ENCODE peak calls at places on chromosome 9, in nine cellular contexts. M is Daoy; R is BE2C; H is stimulated activated CD8-positive, alpha-beta memory T cell treated with anti-CD3 and anti-CD28 coated beads, Interleukin-7, amount 100 ng/mL, for 1 hour; P is KG1; S is hypothalamus; U is neural progenitor cell; N is tibial nerve; I is NCI-H2171 treated with DMSO at 0.1 percent for 48 hours. C is an unnamed sample.
A peak's percentile ranks its signal among the peaks of the same experiment; 100 is the strongest.

GRCh38 chr9:86434039-86434726 is 80.0 kb upstream of the TUT7 start:
- DNase-seq in S (peak; percentile 46), R (no peak), U (peak; percentile 64), M (peak; percentile 50), N (peak; percentile 65), H (no peak), I (peak; percentile 65), P (peak; percentile 7), C (no peak)

GRCh38 chr9:37187713-37188439 is 67.5 kb downstream of the ZCCHC7 start:
- DNase-seq in S (no peak), I (no peak), M (no peak), P (no peak), N (no peak), U (no peak), H (no peak), R (no peak), C (no peak)

GRCh38 chr9:93645149-93645889 is 68.9 kb downstream of the PHF2 start:
- DNase-seq in I (no peak), H (no peak), R (no peak), S (no peak), U (no peak), N (no peak), P (no peak), M (no peak), C (peak; percentile 8)

GRCh38 chr9:37339945-37340344 is 82.6 kb upstream of the GRHPR start:
- DNase-seq in R (peak; percentile 56), N (no peak), I (no peak), S (no peak), P (no peak), U (no peak), H (no peak), M (no peak), C (no peak)

GRCh38 chr9:37309136-37309535 is 113.4 kb upstream of the GRHPR start:
- DNase-seq in P (no peak), M (peak; percentile 18), I (no peak), H (no peak), R (no peak), U (peak; percentile 46), S (no peak), N (no peak), C (no peak)

GRCh38 chr9:96769989-96770388 is 7.9 kb downstream of the ZNF510 start:
- DNase-seq in U (no peak), H (no peak), I (no peak), M (no peak), N (no peak), R (no peak), S (no peak), P (no peak), C (no peak)

GRCh38 chr9:127943746-127944145 is 6.1 kb upstream of the DPM2 start:
- DNase-seq in U (peak; percentile 92), P (peak; percentile 38), N (peak; percentile 86), I (peak; percentile 73), H (peak; percentile 51), M (peak; percentile 90), R (peak; percentile 96), S (peak; percentile 89), C (peak; percentile 93)

GRCh38 chr9:102867488-102867887 is 127.6 kb upstream of the CYLC2 start:
- DNase-seq in M (no peak), P (no peak), R (no peak), U (no peak), N (no peak), I (no peak), S (no peak), H (no peak), C (no peak)

GRCh38 chr9:113349434-113350337 is at the start of gene BSPRY:
- DNase-seq in I (peak; percentile 40), H (no peak), N (no peak), S (no peak), M (peak; percentile 35), U (peak; percentile 66), R (no peak), P (no peak), C (peak; percentile 31)

GRCh38 chr9:105281926-105282325 is 37.5 kb downstream of the SLC44A1 start:
- DNase-seq in H (no peak), M (no peak), U (no peak), N (no peak), R (no peak), I (no peak), S (no peak), P (no peak), C (no peak)

GRCh38 chr9:108553111-108553635 is 302.6 kb downstream of the ACTL7B start:
- DNase-seq in H (no peak), R (no peak), U (no peak), P (no peak), N (no peak), I (no peak), M (no peak), S (no peak), C (no peak)

GRCh38 chr9:110161940-110162339 is 46.0 kb downstream of the C9orf152 start:
- DNase-seq in R (no peak), H (no peak), S (no peak), I (no peak), N (no peak), P (no peak), U (no peak), M (no peak), C (no peak)

GRCh38 chr9:137506274-137506673 is 43.9 kb downstream of the PNPLA7 start:
- DNase-seq in I (no peak), H (no peak), N (no peak), S (no peak), M (peak; percentile 68), R (no peak), U (no peak), P (no peak), C (no peak)

GRCh38 chr9:18255158-18255629 is 218.8 kb upstream of the ADAMTSL1 start:
- DNase-seq in U (peak; percentile 87), R (peak; percentile 72), N (peak; percentile 59), S (peak; percentile 83), I (peak; percentile 80), H (peak; percentile 72), M (peak; percentile 67), P (peak; percentile 37), C (peak; percentile 87)

GRCh38 chr9:105676351-105676923 is 14.2 kb downstream of the TAL2 start:
- DNase-seq in N (no peak), P (no peak), R (no peak), H (no peak), I (no peak), M (no peak), U (peak; percentile 92), S (no peak), C (no peak)

GRCh38 chr9:128721487-128722010 is 2.4 kb downstream of the ZDHHC12 start:
- DNase-seq in H (no peak), R (no peak), U (no peak), P (no peak), N (no peak), S (no peak), M (no peak), I (no peak), C (no peak)

GRCh38 chr9:129987047-129987446 is 55.9 kb downstream of the FNBP1 start:
- DNase-seq in H (no peak), M (no peak), S (no peak), U (no peak), P (no peak), I (no peak), N (no peak), R (no peak), C (no peak)

GRCh38 chr9:76987594-76988200 is 31.8 kb upstream of the FOXB2 start:
- DNase-seq in R (peak; percentile 65), S (peak; percentile 70), H (no peak), P (peak; percentile 3), U (peak; percentile 74), I (peak; percentile 25), M (peak; percentile 57), N (no peak), C (peak; percentile 33)

GRCh38 chr9:87259543-87259942 is 238.1 kb upstream of the DAPK1 start:
- DNase-seq in U (no peak), N (peak; percentile 30), P (no peak), H (no peak), S (no peak), M (peak; percentile 46), I (peak; percentile 83), R (no peak), C (peak; percentile 19)

GRCh38 chr9:128094950-128095544 is 27.0 kb downstream of the SLC25A25 start:
- DNase-seq in M (no peak), S (no peak), P (no peak), N (no peak), U (no peak), H (no peak), R (no peak), I (peak; percentile 80), C (no peak)

GRCh38 chr9:68933434-68934318 is 80.2 kb downstream of the PRKACG start:
- DNase-seq in S (no peak), P (no peak), H (no peak), I (no peak), U (no peak), M (no peak), N (no peak), R (no peak), C (no peak)

GRCh38 chr9:122158202-122158601 is 1.4 kb downstream of the NDUFA8 start:
- DNase-seq in I (peak; percentile 16), R (peak; percentile 65), S (no peak), P (peak; percentile 7), M (peak; percentile 49), N (no peak), U (peak; percentile 55), H (no peak), C (peak; percentile 42)

GRCh38 chr9:14479187-14479586 is 165.2 kb upstream of the NFIB start:
- DNase-seq in R (no peak), H (no peak), S (no peak), N (no peak), M (no peak), U (no peak), I (no peak), P (no peak), C (no peak)